ENCODE peak calls at places on chromosome 21, in six cellular contexts. Y is right cardiac atrium, C is Panc1, S is left ventricle myocardium inferior, H is uterus, I is Caco-2. Z is an unnamed sample.
A peak's percentile ranks its signal among the peaks of the same experiment; 100 is the strongest.

GRCh38 chr21:29430581-29430980 is 131.9 kb downstream of the BACH1 start:
- DNase-seq in C (no peak), Y (no peak), H (no peak), I (no peak), S (no peak), Z (no peak)

GRCh38 chr21:32372755-32373154 is 20.1 kb downstream of the URB1 start:
- DNase-seq in H (peak; percentile 65), S (no peak), I (no peak), Y (no peak), C (no peak), Z (no peak)

GRCh38 chr21:32726742-32727477 is 903 bp downstream of the SYNJ1 start:
- DNase-seq in C (no peak), Y (no peak), S (peak; percentile 18), I (peak; percentile 45), H (peak; percentile 21), Z (peak; percentile 33)

GRCh38 chr21:26226724-26227123 is 56.2 kb upstream of the APP start:
- DNase-seq in I (no peak), H (no peak), Y (no peak), S (no peak), C (no peak), Z (no peak)

GRCh38 chr21:17467829-17468228 is 45.0 kb upstream of the CXADR start:
- DNase-seq in Y (no peak), I (no peak), C (no peak), H (no peak), S (no peak), Z (no peak)

GRCh38 chr21:36156815-36157670 is at the start of gene DOP1B:
- DNase-seq in S (peak; percentile 21), Y (no peak), H (no peak), I (no peak), C (no peak), Z (no peak)

GRCh38 chr21:15130751-15131150 is 66.0 kb upstream of the NRIP1 start:
- DNase-seq in Y (no peak), S (no peak), I (no peak), H (no peak), C (no peak), Z (no peak)

GRCh38 chr21:17613242-17613676 is 558 bp upstream of the BTG3 start:
- DNase-seq in H (peak; percentile 56), C (no peak), I (no peak), Y (peak; percentile 80), S (no peak), Z (peak; percentile 85)

GRCh38 chr21:18424250-18424649 is 20.7 kb upstream of the TMPRSS15 start:
- DNase-seq in C (no peak), S (no peak), Y (no peak), I (no peak), H (no peak), Z (no peak)

GRCh38 chr21:36820176-36821031 is 121.5 kb downstream of the SIM2 start:
- DNase-seq in S (no peak), C (no peak), I (no peak), Y (peak; percentile 54), H (no peak), Z (no peak)

GRCh38 chr21:26846036-26846931 is 1.1 kb upstream of the ADAMTS1 start:
- DNase-seq in S (peak; percentile 91), Y (peak; percentile 96), C (no peak), I (no peak), H (peak; percentile 92), Z (peak; percentile 79)

GRCh38 chr21:16117331-16117730 is 387.5 kb downstream of the USP25 start:
- DNase-seq in S (no peak), C (no peak), Y (no peak), I (no peak), H (no peak), Z (no peak)

GRCh38 chr21:36250423-36251075 is 69.4 kb upstream of the MORC3 start:
- DNase-seq in C (no peak), S (no peak), H (no peak), Y (no peak), I (no peak), Z (no peak)

GRCh38 chr21:40631201-40631600 is 215.8 kb downstream of the DSCAM start:
- DNase-seq in H (no peak), S (no peak), I (no peak), C (no peak), Y (no peak), Z (no peak)

GRCh38 chr21:15706686-15707085 is 23.1 kb upstream of the USP25 start:
- DNase-seq in S (no peak), Y (no peak), H (peak; percentile 20), I (peak; percentile 74), C (no peak), Z (no peak)

GRCh38 chr21:18369115-18369514 is 34.5 kb downstream of the TMPRSS15 start:
- DNase-seq in S (no peak), I (peak; percentile 9), C (no peak), H (no peak), Y (no peak), Z (no peak)

GRCh38 chr21:43192501-43193081 is 23.8 kb downstream of the CRYAA start:
- DNase-seq in C (no peak), I (no peak), S (no peak), H (no peak), Y (peak; percentile 32), Z (no peak)

GRCh38 chr21:36656138-36656537 is 42.8 kb upstream of the SIM2 start:
- DNase-seq in Y (no peak), S (no peak), C (no peak), I (no peak), H (no peak), Z (peak; percentile 66)

GRCh38 chr21:35932232-35932911 is 128.0 kb downstream of the SETD4 start:
- DNase-seq in C (no peak), I (no peak), H (peak; percentile 88), S (peak; percentile 53), Y (peak; percentile 58), Z (no peak)

GRCh38 chr21:42862123-42862475 is 17.2 kb downstream of the WDR4 start:
- DNase-seq in I (no peak), S (no peak), H (no peak), Y (no peak), C (no peak), Z (no peak)

GRCh38 chr21:36129219-36129618 is 5.7 kb upstream of the CBR3 start:
- DNase-seq in Y (no peak), H (no peak), C (no peak), S (no peak), I (no peak), Z (no peak)

GRCh38 chr21:15279484-15279883 is 214.7 kb upstream of the NRIP1 start:
- DNase-seq in C (no peak), H (no peak), I (no peak), Y (no peak), S (no peak), Z (no peak)

GRCh38 chr21:33071878-33072306 is 2.0 kb downstream of the OLIG1 start:
- DNase-seq in Y (no peak), H (no peak), C (no peak), I (no peak), S (no peak), Z (peak; percentile 84)

GRCh38 chr21:17352937-17353655 is 159.7 kb upstream of the CXADR start:
- DNase-seq in C (no peak), Y (no peak), H (no peak), S (no peak), I (no peak), Z (no peak)

GRCh38 chr21:36510911-36511310 is 31.0 kb upstream of the CLDN14 start:
- DNase-seq in I (no peak), C (no peak), H (no peak), S (no peak), Y (no peak), Z (no peak)

GRCh38 chr21:42799948-42800347 is 79.4 kb downstream of the WDR4 start:
- DNase-seq in H (no peak), I (no peak), Y (no peak), S (no peak), C (no peak), Z (no peak)

GRCh38 chr21:26845066-26845749 is at the start of gene ADAMTS1:
- DNase-seq in H (peak; percentile 97), S (peak; percentile 92), C (no peak), I (no peak), Y (peak; percentile 98), Z (peak; percentile 86)

GRCh38 chr21:32516729-32517649 is 68.3 kb downstream of the TCP10L start:
- DNase-seq in H (peak; percentile 41), S (no peak), I (no peak), C (no peak), Y (no peak), Z (no peak)

GRCh38 chr21:29248124-29248523 is 50.6 kb upstream of the BACH1 start:
- DNase-seq in I (no peak), S (no peak), H (no peak), Y (no peak), C (no peak), Z (no peak)

GRCh38 chr21:17527711-17528110 is 14.9 kb downstream of the CXADR start:
- DNase-seq in I (no peak), H (no peak), S (no peak), C (no peak), Y (no peak), Z (no peak)

GRCh38 chr21:36097427-36098230 is 27.8 kb downstream of the CBR1 start:
- DNase-seq in Y (no peak), H (no peak), I (no peak), C (no peak), S (no peak), Z (no peak)

GRCh38 chr21:39663066-39663465 is 50.3 kb downstream of the B3GALT5 start:
- DNase-seq in S (no peak), H (no peak), C (no peak), I (no peak), Y (no peak), Z (no peak)

GRCh38 chr21:41713495-41714281 is 53.2 kb downstream of the RIPK4 start:
- DNase-seq in C (no peak), H (no peak), Y (no peak), S (no peak), I (peak; percentile 76), Z (no peak)
- H3K4me3 ChIP-seq in C (no peak overlapping the region), H (no peak overlapping the region), Y (no peak overlapping the region), S (no peak overlapping the region), I (peak overlapping the region; percentile 40), Z (no peak overlapping the region)

DNA sequence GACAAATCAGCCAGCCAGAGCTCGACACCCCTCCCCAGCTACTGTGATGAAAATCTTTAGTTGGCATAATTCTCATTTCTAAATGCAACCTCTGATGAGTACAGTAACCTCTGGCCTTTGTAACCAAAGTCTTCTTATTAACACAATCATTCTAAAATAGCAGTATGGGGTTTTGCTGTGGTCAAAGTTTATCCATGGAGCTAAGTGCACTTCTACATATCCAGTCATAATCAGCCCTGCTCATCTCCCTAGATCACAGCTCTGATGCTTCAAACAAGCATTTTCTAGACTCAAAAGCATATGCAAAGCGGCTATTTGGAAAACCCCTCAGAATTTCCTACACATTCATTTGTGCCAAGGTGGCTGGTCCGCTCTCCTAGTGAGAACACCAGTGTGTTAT is 418.6 kb downstream of the MRPL39 start:
- DNase-seq in S (no peak), Y (no peak), H (no peak), C (no peak), I (no peak), Z (no peak)
- H3K9me3 ChIP-seq in S (peaks cover 8% of the 10 kb centered on the region), Y (no peaks in the 10 kb centered on the region), H (no peaks in the 10 kb centered on the region), C (no peaks in the 10 kb centered on the region), I (no peaks in the 10 kb centered on the region), Z (no peaks in the 10 kb centered on the region)

DNA sequence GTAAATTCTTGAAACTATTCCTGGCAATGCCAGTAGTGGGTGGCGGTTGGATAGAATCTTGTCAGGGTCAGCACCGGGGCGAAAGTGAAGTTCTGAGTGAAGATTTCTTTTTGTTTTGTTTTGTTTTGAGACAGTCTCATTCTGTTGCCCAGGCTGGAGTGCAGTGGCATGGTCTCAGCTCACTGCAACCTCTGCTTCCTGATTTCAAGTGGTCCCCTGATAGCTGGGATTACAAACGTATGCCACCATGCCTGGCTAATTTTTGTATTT is 33.3 kb downstream of the PCNT start:
- DNase-seq in H (no peak), I (no peak), C (no peak), Y (no peak), S (no peak), Z (no peak)
- H3K4me1 ChIP-seq in H (no peaks in the 10 kb centered on the region), I (no peaks in the 10 kb centered on the region), C (no peaks in the 10 kb centered on the region), Y (no peaks in the 10 kb centered on the region), S (no peaks in the 10 kb centered on the region), Z (no peaks in the 10 kb centered on the region)

GRCh38 chr21:34884346-34884929 is 164.7 kb downstream of the RUNX1 start:
- DNase-seq in Y (no peak), H (no peak), S (no peak), I (no peak), C (no peak), Z (no peak)
- H3K4me3 ChIP-seq in Y (no peak overlapping the region), H (no peak overlapping the region), S (peak overlapping the region; percentile 75), I (no peak overlapping the region), C (peak overlapping the region; percentile 65), Z (peak overlapping the region; percentile 64)

Z was measured in left lung.